ENCODE peak calls at places on chromosome 14, in eight cellular contexts. W is cardiac muscle cell, U is uterus, R is ovary, F is psoas muscle, C is tibial artery, B is GM23248, G is NT2/D1. Z is an unnamed sample.

GRCh38 chr14:24172261-24172860 is 481 bp downstream of the REC8 start:
- DNase-seq in R (no peak), C (no peak), W (no peak), B (no peak), U (no peak), F (peak; percentile 46), G (no peak), Z (no peak)

GRCh38 chr14:56005580-56006053 is 112.6 kb upstream of the PELI2 start:
- DNase-seq in W (peak; percentile 62), F (no peak), C (no peak), B (peak; percentile 63), G (no peak), R (peak; percentile 47), U (no peak), Z (no peak)

GRCh38 chr14:54688229-54688628 is 121.3 kb downstream of the SAMD4A start:
- DNase-seq in W (no peak), C (no peak), B (no peak), R (no peak), F (no peak), U (no peak), G (no peak), Z (no peak)

GRCh38 chr14:29558516-29558915 is 369.1 kb downstream of the PRKD1 start:
- DNase-seq in F (no peak), W (peak; percentile 29), U (no peak), B (peak; percentile 40), R (no peak), C (no peak), G (no peak), Z (no peak)

GRCh38 chr14:97306785-97307246 is 509.6 kb downstream of the VRK1 start:
- DNase-seq in B (no peak), F (no peak), U (no peak), C (no peak), G (no peak), W (no peak), R (no peak), Z (no peak)

GRCh38 chr14:48456051-48456450 is 780.6 kb upstream of the MDGA2 start:
- DNase-seq in W (no peak), F (no peak), U (no peak), C (no peak), G (no peak), B (no peak), R (no peak), Z (no peak)

GRCh38 chr14:56121786-56122185 is 3.6 kb downstream of the PELI2 start:
- DNase-seq in C (no peak), G (no peak), U (no peak), W (no peak), F (no peak), R (no peak), B (no peak), Z (no peak)

GRCh38 chr14:103213331-103213730 is 90.1 kb downstream of the TNFAIP2 start:
- DNase-seq in R (no peak), B (no peak), G (no peak), F (no peak), C (no peak), W (no peak), U (no peak), Z (no peak)

GRCh38 chr14:61525293-61526011 is 169.9 kb upstream of the HIF1A start:
- DNase-seq in G (no peak), U (peak; percentile 50), B (peak; percentile 82), F (peak; percentile 68), R (peak; percentile 44), C (peak; percentile 92), W (peak; percentile 74), Z (peak; percentile 37)

GRCh38 chr14:79965896-79966295 is 245.4 kb downstream of the DIO2 start:
- DNase-seq in G (no peak), U (no peak), W (no peak), F (no peak), R (no peak), B (peak; percentile 39), C (no peak), Z (no peak)

GRCh38 chr14:32453857-32454810 is 125.0 kb downstream of the AKAP6 start:
- DNase-seq in R (no peak), B (peak; percentile 72), F (no peak), W (no peak), G (no peak), U (no peak), C (no peak), Z (no peak)

GRCh38 chr14:105940534-105941225 is 414.3 kb downstream of the TMEM121 start:
- DNase-seq in F (no peak), C (peak; percentile 44), U (no peak), W (no peak), B (no peak), R (no peak), G (no peak), Z (no peak)

GRCh38 chr14:70665448-70666363 is 24.0 kb downstream of the TTC9 start:
- DNase-seq in W (no peak), C (no peak), F (no peak), U (no peak), B (peak; percentile 49), G (no peak), R (no peak), Z (no peak)
- H3K4me1 ChIP-seq in W (no peaks in the 10 kb centered on the region), C (peaks cover 7% of the 10 kb centered on the region), F (peaks cover 3% of the 10 kb centered on the region), U (no peaks in the 10 kb centered on the region), B (peaks cover 20% of the 10 kb centered on the region), G (no peaks in the 10 kb centered on the region), R (no peaks in the 10 kb centered on the region), Z (peaks cover 58% of the 10 kb centered on the region)

GRCh38 chr14:100296106-100296651 is 10.1 kb downstream of the SLC25A29 start:
- DNase-seq in R (no peak), C (peak; percentile 52), F (peak; percentile 45), W (no peak), B (no peak), U (no peak), G (no peak), Z (no peak)

GRCh38 chr14:100298551-100299237 is 7.5 kb downstream of the SLC25A29 start:
- DNase-seq in U (no peak), C (peak; percentile 63), W (no peak), R (no peak), G (no peak), F (peak; percentile 39), B (no peak), Z (peak; percentile 40)

GRCh38 chr14:100295376-100296105 is 10.7 kb downstream of the SLC25A29 start:
- DNase-seq in U (no peak), B (no peak), F (peak; percentile 43), R (no peak), C (peak; percentile 61), W (no peak), G (no peak), Z (no peak)

GRCh38 chr14:100299238-100299560 is 7.0 kb downstream of the SLC25A29 start:
- DNase-seq in R (no peak), U (no peak), F (peak; percentile 38), G (no peak), C (no peak), W (no peak), B (no peak), Z (no peak)

DNA sequence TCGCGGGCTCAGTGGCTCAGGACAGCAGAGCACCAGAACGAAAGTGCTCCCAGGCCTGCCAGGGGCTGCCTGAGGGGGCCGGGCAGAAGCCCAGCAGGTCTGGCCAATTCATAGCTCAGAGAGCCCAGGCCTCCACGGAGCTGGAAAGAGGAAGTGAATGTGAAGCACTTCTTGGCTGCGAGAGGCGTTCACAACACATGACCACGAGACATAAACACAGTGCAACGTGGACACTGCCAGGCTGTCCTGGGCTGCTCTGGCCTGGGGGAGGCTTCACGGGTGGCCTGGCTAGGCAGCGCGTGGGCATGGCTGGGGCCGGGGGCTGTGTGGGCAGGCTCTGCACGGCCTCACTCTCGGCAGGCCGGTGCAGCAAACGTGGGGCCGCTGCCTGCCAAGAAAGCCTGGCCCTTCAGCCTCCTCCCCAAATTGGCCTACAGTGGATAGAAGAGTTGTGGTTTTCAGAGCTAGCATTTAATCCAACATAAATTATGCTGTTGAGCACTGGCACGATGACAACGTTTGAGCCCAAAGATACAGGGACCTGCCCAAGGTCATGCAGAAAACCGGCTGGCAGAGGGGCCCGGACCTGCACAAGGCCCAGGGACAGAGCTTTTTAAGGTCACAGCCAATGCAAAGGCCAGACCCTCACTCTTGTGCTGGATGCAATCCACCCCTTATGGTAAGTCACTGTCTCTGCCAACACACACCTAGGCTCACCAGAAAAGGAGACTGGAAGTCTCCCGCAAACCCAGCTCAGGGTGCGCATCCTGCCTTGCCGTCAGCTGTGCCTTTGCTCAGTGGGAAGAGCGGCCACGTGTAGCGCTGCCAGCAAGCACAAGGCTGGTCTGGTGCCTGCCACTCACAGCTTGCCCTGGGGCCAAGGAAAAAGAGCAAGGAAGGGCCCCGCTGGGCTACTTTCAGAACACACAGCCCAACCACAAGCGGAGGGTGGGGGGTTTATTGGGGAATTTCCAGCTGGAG is 8.6 kb downstream of the SLC25A29 start:
- DNase-seq in C (peak; percentile 94), B (peak; percentile 87), R (peak; percentile 78), W (peak; percentile 84), F (peak; percentile 87), G (no peak), U (peak; percentile 73), Z (no peak)
- H3K4me1 ChIP-seq in C (peaks cover 13% of the 10 kb centered on the region), B (peaks cover 15% of the 10 kb centered on the region), R (peaks cover 16% of the 10 kb centered on the region), W (no peaks in the 10 kb centered on the region), F (peaks cover 15% of the 10 kb centered on the region), G (no peaks in the 10 kb centered on the region), U (no peaks in the 10 kb centered on the region), Z (no peaks in the 10 kb centered on the region)

DNA sequence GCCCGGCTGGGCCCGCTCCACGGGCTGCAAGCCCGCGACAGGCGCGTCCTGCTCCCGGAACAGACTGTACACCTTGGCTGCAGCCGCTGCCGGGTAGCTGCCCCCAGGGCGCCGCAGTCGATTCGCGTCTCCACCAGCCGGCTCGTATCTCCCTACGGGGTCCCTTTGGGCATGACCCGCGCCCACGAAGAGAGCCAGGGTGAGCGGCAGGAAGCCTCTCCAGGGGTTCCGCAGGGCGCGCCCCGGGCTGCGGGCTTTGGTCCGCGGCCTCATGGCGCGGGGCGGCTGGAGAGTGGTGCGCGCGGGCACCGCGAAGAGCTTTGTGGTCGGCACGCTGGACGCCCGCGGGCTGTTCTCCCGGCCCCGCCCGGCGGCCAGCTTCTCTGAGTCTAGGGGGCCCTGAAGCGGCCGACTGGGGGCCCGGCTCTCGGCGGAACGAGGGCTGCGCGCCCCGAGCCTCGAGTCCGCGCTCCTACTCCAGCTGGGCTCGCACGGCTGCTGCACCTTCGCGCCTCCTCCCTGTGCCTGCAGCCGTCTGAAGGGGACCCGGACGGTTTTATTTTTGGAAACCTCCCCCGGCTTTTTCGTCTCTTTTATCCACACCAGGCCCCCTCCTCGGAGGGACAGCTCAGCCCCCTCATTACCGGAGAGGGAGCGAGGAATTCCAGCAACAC is at the start of gene LTBP2:
- DNase-seq in U (peak; percentile 60), F (no peak), G (no peak), C (peak; percentile 72), W (peak; percentile 42), R (no peak), B (peak; percentile 78), Z (peak; percentile 2)
- H3K4me1 ChIP-seq in U (no peaks in the 10 kb centered on the region), F (peaks cover 21% of the 10 kb centered on the region), G (no peaks in the 10 kb centered on the region), C (peaks cover 28% of the 10 kb centered on the region), W (no peaks in the 10 kb centered on the region), R (peaks cover 13% of the 10 kb centered on the region), B (peaks cover 64% of the 10 kb centered on the region), Z (peaks cover 6% of the 10 kb centered on the region)

GRCh38 chr14:104871145-104871655 is 6.1 kb downstream of the CEP170B start:
- DNase-seq in U (no peak), G (no peak), W (no peak), R (no peak), C (no peak), F (peak; percentile 34), B (no peak), Z (no peak)
- H3K4me1 ChIP-seq in U (no peaks in the 10 kb centered on the region), G (peaks cover 31% of the 10 kb centered on the region), W (no peaks in the 10 kb centered on the region), R (peaks cover 8% of the 10 kb centered on the region), C (peaks cover 15% of the 10 kb centered on the region), F (peaks cover 14% of the 10 kb centered on the region), B (peaks cover 12% of the 10 kb centered on the region), Z (peaks cover 5% of the 10 kb centered on the region)